ENCODE peak calls at places on chromosomes 6 and 20, in five cellular contexts. T, I, X, S and G are unnamed samples.

GRCh38 chr20:49247169-49247734 is 28.0 kb downstream of the DDX27 start:
- DNase-seq in S (no peak), T (no peak), I (no peak), X (no peak), G (no peak)

GRCh38 chr6:89432875-89433636 is at the start of gene ANKRD6:
- DNase-seq in S (peak), I (peak), T (no peak), X (peak), G (peak)

GRCh38 chr6:87909849-87910248 is 137.8 kb upstream of the SPACA1 start:
- DNase-seq in I (no peak), X (no peak), T (no peak), S (no peak), G (no peak)

GRCh38 chr6:50850223-50850751 is 31.6 kb downstream of the TFAP2B start:
- DNase-seq in T (no peak), X (no peak), S (no peak), I (no peak), G (peak)

GRCh38 chr6:129709451-129709908 is 497 bp downstream of the ARHGAP18 start:
- DNase-seq in T (no peak), I (no peak), X (no peak), S (peak), G (no peak)

GRCh38 chr6:14180609-14181008 is 63.0 kb downstream of the CD83 start:
- DNase-seq in S (no peak), I (no peak), T (no peak), X (no peak), G (no peak)

GRCh38 chr6:123105561-123105960 is 109.5 kb downstream of the CLVS2 start:
- DNase-seq in I (no peak), X (no peak), S (no peak), T (no peak), G (no peak)

GRCh38 chr6:75272145-75272840 is 12.3 kb downstream of the TMEM30A start:
- DNase-seq in S (no peak), I (no peak), T (no peak), X (no peak), G (no peak)

GRCh38 chr6:85124472-85125428 is 325.1 kb upstream of the NT5E start:
- DNase-seq in S (no peak), T (no peak), X (no peak), I (no peak), G (no peak)

GRCh38 chr6:108730556-108731228 is 117.5 kb upstream of the ARMC2 start:
- DNase-seq in X (no peak), S (no peak), I (no peak), T (no peak), G (no peak)

GRCh38 chr20:6599876-6600275 is 167.6 kb upstream of the BMP2 start:
- DNase-seq in X (no peak), S (no peak), T (no peak), I (no peak), G (no peak)

GRCh38 chr6:14706378-14706929 is 539.4 kb upstream of the JARID2 start:
- DNase-seq in X (peak), T (no peak), S (peak), I (no peak), G (no peak)

GRCh38 chr20:44642203-44643153 is 9.0 kb downstream of the ADA start:
- DNase-seq in I (no peak), T (no peak), X (peak), S (peak), G (peak)

GRCh38 chr20:12829121-12829520 is 179.7 kb upstream of the SPTLC3 start:
- DNase-seq in T (no peak), X (no peak), I (no peak), S (no peak), G (no peak)

GRCh38 chr20:29409833-29410804 is 1847.3 kb upstream of the DEFB115 start:
- DNase-seq in I (no peak), T (no peak), S (no peak), X (no peak), G (peak)

GRCh38 chr20:33322456-33322855 is 39.4 kb downstream of the BPIFB1 start:
- DNase-seq in S (no peak), X (no peak), I (no peak), T (no peak), G (no peak)

GRCh38 chr6:46014511-46015118 is 1.0 kb downstream of the CLIC5 start:
- DNase-seq in I (no peak), T (no peak), X (no peak), S (peak), G (no peak)

GRCh38 chr6:142846883-142847287 is 98.1 kb downstream of the HIVEP2 start:
- DNase-seq in X (peak), I (no peak), S (peak), T (no peak), G (no peak)

GRCh38 chr6:10769419-10769818 is 21.8 kb downstream of the TMEM14B start:
- DNase-seq in S (no peak), T (no peak), I (no peak), X (no peak), G (no peak)
- H3K27ac ChIP-seq in S (no peak), T (no peak), I (no peak), X (no peak), G (no peak)

DNA sequence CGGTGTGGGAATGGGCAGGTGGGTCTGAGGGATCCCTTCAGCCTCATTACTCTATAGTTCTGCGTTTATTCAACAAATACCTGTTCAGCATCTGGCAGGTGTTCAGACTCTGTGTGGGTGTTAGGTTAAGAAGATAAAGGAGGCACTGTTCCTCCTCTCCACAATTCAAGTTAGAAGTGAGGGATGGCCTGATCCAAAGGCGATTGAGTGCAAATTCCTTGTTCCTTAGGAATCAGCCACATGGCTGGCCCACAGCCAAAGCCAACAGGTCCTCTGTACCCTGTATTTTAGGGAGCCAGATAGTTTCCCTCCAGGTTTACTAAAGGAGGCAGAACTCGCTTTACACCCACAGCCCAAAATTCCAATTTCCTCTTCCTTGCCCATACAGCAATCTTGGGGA is 5.0 kb upstream of the CD40 start:
- DNase-seq in I (no peak), X (no peak), S (no peak), T (no peak), G (no peak)
- H3K27ac ChIP-seq in I (no peak), X (no peak), S (no peak), T (no peak), G (no peak)

DNA sequence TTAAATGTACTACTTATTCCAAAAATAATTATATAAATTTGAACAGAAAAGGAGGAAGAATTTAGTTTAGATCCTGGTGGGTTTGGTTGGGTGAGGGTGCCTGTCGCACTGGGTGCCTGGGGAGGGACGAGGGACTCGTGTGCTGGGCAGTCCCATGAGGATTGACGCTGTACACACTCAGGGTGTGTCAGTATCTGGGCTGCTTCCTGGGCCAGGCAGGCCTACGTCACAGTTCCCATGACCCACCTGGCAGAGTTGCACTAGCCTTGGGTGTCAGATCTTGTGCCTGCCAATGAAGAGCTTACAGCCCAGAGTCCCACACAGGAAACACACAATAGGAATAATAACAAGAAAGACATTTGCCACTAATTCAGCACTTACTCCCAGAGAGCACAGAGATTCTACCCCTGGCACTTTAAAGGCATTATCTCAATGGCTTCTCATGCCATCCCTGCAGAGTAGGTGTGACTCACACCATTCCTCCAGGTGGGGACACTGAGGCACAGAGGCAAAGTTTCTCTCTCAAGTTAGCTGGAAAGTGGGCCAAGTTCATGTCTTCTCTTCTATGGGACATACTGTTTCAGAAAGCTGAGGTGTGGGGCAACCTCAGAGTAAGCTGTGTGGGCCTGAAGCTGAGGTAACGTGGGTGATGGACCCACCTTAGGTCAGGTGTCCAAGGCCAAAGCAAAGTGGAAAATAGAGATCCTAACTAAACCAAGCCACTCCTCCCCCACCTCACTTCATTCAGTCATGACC is 1.3 kb upstream of the SDCBP2 start:
- DNase-seq in X (peak), I (no peak), S (peak), T (no peak), G (peak)
- H3K27ac ChIP-seq in X (peak), I (no peak), S (peak), T (peak), G (peak)

GRCh38 chr6:111981441-111981840 is 72.5 kb upstream of the CCN6 start:
- DNase-seq in X (no peak), T (no peak), I (no peak), S (no peak), G (no peak)

GRCh38 chr6:111978826-111979225 is 75.1 kb upstream of the CCN6 start:
- DNase-seq in S (no peak), I (no peak), X (no peak), T (no peak), G (no peak)

GRCh38 chr6:111979633-111980032 is 74.3 kb upstream of the CCN6 start:
- DNase-seq in X (no peak), I (no peak), S (no peak), T (no peak), G (no peak)

GRCh38 chr6:111980979-111981378 is 72.9 kb upstream of the CCN6 start:
- DNase-seq in I (no peak), S (peak), X (no peak), T (no peak), G (no peak)

DNA sequence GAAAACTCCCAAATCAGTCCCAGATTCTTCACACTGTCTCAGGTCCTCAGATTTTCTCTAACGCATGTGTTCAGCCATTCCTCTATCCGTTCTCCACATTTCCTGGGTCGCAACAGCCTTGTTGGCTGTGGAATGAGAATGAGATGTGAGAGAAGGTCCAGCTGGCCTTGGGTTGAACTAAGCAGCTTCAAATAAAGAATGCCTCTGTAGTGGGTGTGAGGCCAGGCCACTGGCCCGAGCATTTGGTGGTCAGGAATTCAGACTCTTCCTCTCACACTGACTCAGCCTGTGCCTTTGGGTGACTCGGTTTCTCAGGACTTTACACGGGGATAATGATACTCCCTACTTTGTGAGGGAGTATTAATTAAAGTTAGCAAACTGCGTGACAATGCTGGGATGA is 73.7 kb upstream of the CCN6 start:
- DNase-seq in S (peak), X (no peak), I (no peak), T (no peak), G (no peak)
- H3K27ac ChIP-seq in S (peak), X (no peak), I (no peak), T (no peak), G (no peak)

DNA sequence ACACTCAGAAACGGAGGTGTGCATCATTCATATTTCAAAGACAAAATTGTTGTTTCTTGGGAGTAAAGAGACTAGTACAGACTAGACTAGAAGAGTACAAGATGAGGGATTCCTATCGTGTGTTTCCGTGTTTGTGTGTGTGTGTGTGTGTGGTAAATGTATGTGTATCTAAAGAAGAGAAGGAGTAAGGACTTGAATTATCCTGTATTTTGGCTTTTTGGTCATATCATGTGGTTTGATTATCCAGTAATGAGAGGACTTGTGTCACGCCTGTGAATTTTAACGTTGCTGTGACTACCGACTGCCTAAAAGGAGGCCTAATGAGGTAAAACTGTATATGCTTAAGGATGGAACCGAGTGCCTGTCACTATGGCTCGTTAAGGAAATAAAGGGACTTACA is 44.4 kb upstream of the MAP7 start:
- DNase-seq in S (no peak), T (no peak), I (no peak), X (no peak), G (no peak)
- H3K27ac ChIP-seq in S (no peak), T (no peak), I (no peak), X (no peak), G (peak)

GRCh38 chr20:40471261-40471629 is 217.8 kb downstream of the MAFB start:
- DNase-seq in X (no peak), S (no peak), T (no peak), I (no peak), G (no peak)

GRCh38 chr20:40468759-40469158 is 220.3 kb downstream of the MAFB start:
- DNase-seq in T (no peak), X (no peak), S (no peak), I (no peak), G (no peak)

GRCh38 chr20:40472905-40473304 is 216.1 kb downstream of the MAFB start:
- DNase-seq in I (no peak), S (no peak), T (no peak), X (no peak), G (no peak)

GRCh38 chr20:40467703-40468411 is 221.2 kb downstream of the MAFB start:
- DNase-seq in I (no peak), S (no peak), X (no peak), T (no peak), G (no peak)

GRCh38 chr20:40470313-40471260 is 218.4 kb downstream of the MAFB start:
- DNase-seq in S (peak), X (no peak), I (no peak), T (no peak), G (peak)
- H3K27ac ChIP-seq in S (peak), X (no peak), I (peak), T (no peak), G (no peak)

GRCh38 chr6:32637219-32637880 is at the start of gene HLA-DQA1:
- DNase-seq in X (no peak), I (no peak), T (no peak), S (no peak), G (no peak)
- H3K27ac ChIP-seq in X (no peak), I (no peak), T (no peak), S (no peak), G (no peak)

GRCh38 chr20:38714308-38714707 is 10.0 kb upstream of the SLC32A1 start:
- DNase-seq in I (no peak), T (no peak), S (no peak), X (no peak), G (no peak)
- H3K27ac ChIP-seq in I (no peak), T (no peak), S (no peak), X (no peak), G (no peak)

DNA sequence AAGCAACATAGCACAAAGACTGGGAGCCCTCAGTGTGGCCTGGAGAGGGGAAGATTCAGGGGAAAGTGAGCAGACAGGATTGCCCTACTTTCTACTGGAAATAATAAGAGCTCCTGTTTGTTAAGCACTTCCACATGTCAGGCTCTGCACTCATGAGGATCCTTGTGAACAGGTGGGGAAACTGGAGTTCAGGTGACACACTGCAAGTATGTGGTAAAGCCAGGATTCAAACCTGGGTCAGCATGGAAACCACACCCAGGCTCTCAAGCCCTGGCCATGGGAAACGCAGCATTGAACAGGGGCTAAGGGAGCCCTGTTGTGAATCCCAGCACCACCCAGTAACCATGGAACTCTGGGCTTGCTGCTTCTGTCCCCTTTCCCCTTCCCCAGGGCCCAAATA is 42.8 kb upstream of the ID1 start:
- DNase-seq in X (no peak), S (no peak), I (no peak), T (no peak), G (no peak)
- H3K27ac ChIP-seq in X (no peak), S (no peak), I (no peak), T (peak), G (no peak)

DNA sequence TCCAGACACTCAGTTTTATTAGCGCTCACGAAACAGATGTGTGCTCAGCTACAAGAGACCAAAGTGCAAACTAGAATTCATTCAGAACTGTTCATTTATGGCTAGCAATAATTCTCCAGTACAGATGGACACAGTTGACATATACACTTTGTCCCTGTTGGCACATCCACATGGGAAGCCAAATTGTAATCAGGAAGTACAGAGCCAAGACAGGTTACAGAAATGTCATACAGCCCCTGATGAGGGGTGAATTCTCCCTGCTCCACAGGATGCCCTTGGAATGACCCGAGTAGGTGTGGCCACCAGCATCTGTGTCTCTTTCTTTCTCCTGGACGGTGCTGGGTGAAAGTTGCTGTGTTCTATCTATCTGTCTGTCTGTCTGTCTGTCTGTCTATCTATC is 7.6 kb downstream of the DHX35 start:
- DNase-seq in I (no peak), S (no peak), T (no peak), X (no peak), G (no peak)
- H3K27ac ChIP-seq in I (no peak), S (peak), T (peak), X (no peak), G (no peak)